ENCODE peak calls at places on chromosomes 5 and 9, in eight cellular contexts. U is endothelial cell; T is HepG2; B is AG04449; H is fibroblast of pulmonary artery; F is fibroblast of lung; Q is fibroblast of mammary gland; X is activated CD8-positive, alpha-beta T cell treated with anti-CD3 and anti-CD28 coated beads for 36 hours. M is an unnamed sample.

GRCh38 chr9:128494743-128495124 is 9.8 kb upstream of the GLE1 start:
- DNase-seq in U (no peak), T (no peak), B (no peak), H (no peak), F (no peak), Q (no peak), X (no peak), M (no peak)

GRCh38 chr5:63233906-63234305 is 655.3 kb downstream of the LRRC70 start:
- DNase-seq in U (no peak), T (no peak), B (no peak), H (peak), F (peak), Q (peak), X (no peak), M (no peak)

GRCh38 chr5:121968910-121969607 is 7.3 kb downstream of the SRFBP1 start:
- DNase-seq in U (no peak), T (no peak), B (peak), H (peak), F (peak), Q (peak), X (no peak), M (peak)

GRCh38 chr9:124764774-124765438 is 6.2 kb downstream of the NR6A1 start:
- DNase-seq in U (no peak), T (peak), B (no peak), H (peak), F (peak), Q (no peak), X (no peak), M (no peak)

GRCh38 chr5:59588922-59589321 is 304.6 kb downstream of the PDE4D start:
- DNase-seq in U (no peak), T (no peak), B (no peak), H (no peak), F (peak), Q (peak), X (no peak), M (no peak)

GRCh38 chr9:17018001-17018491 is 116.8 kb upstream of the CNTLN start:
- DNase-seq in U (no peak), T (no peak), B (no peak), H (peak), F (peak), Q (peak), X (no peak), M (no peak)

GRCh38 chr9:8816361-8816760 is 1016.8 kb upstream of the DMAC1 start:
- DNase-seq in U (peak), T (no peak), B (no peak), H (no peak), F (no peak), Q (peak), X (no peak), M (no peak)

GRCh38 chr9:93256878-93257807 is 73.2 kb downstream of the WNK2 start:
- DNase-seq in U (no peak), T (no peak), B (no peak), H (no peak), F (no peak), Q (no peak), X (no peak), M (no peak)

GRCh38 chr9:78765861-78766260 is 468.9 kb downstream of the PSAT1 start:
- DNase-seq in U (no peak), T (no peak), B (no peak), H (no peak), F (no peak), Q (no peak), X (no peak), M (no peak)

GRCh38 chr5:38330207-38330606 is 71.8 kb downstream of the EGFLAM start:
- DNase-seq in U (no peak), T (no peak), B (no peak), H (peak), F (no peak), Q (peak), X (no peak), M (no peak)

GRCh38 chr5:171585981-171586380 is 166.5 kb downstream of the FGF18 start:
- DNase-seq in U (no peak), T (no peak), B (no peak), H (no peak), F (no peak), Q (no peak), X (no peak), M (no peak)

GRCh38 chr9:136611119-136611518 is 51.6 kb upstream of the EGFL7 start:
- DNase-seq in U (no peak), T (no peak), B (no peak), H (no peak), F (no peak), Q (no peak), X (no peak), M (no peak)

GRCh38 chr5:133120156-133120750 is 68.4 kb downstream of the HSPA4 start:
- DNase-seq in U (no peak), T (no peak), B (no peak), H (no peak), F (no peak), Q (no peak), X (no peak), M (no peak)

GRCh38 chr5:176553260-176554085 is 4.3 kb downstream of the CDHR2 start:
- DNase-seq in U (no peak), T (no peak), B (no peak), H (no peak), F (no peak), Q (no peak), X (peak), M (peak)

GRCh38 chr9:88593537-88594185 is 58.7 kb downstream of the NXNL2 start:
- DNase-seq in U (peak), T (peak), B (no peak), H (peak), F (peak), Q (peak), X (peak), M (peak)

GRCh38 chr9:114321759-114322158 is 1.1 kb upstream of the ORM1 start:
- DNase-seq in U (no peak), T (no peak), B (no peak), H (no peak), F (no peak), Q (peak), X (no peak), M (no peak)

GRCh38 chr5:94745786-94746730 is 127.6 kb downstream of the SLF1 start:
- DNase-seq in U (no peak), T (no peak), B (no peak), H (peak), F (peak), Q (peak), X (no peak), M (no peak)

GRCh38 chr5:79349047-79349446 is 113.1 kb downstream of the JMY start:
- DNase-seq in U (no peak), T (no peak), B (no peak), H (no peak), F (no peak), Q (no peak), X (no peak), M (no peak)

GRCh38 chr5:76403963-76404693 is 1.0 kb downstream of the IQGAP2 start:
- DNase-seq in U (peak), T (peak), B (no peak), H (peak), F (no peak), Q (no peak), X (peak), M (peak)

GRCh38 chr9:86396412-86396811 is 42.2 kb upstream of the TUT7 start:
- DNase-seq in U (no peak), T (peak), B (no peak), H (no peak), F (no peak), Q (no peak), X (no peak), M (no peak)

GRCh38 chr9:74803366-74804017 is 84.2 kb downstream of the TRPM6 start:
- DNase-seq in U (no peak), T (peak), B (no peak), H (no peak), F (no peak), Q (no peak), X (no peak), M (no peak)

GRCh38 chr9:124875501-124875900 is 13.6 kb downstream of the ARPC5L start:
- DNase-seq in U (no peak), T (no peak), B (no peak), H (no peak), F (no peak), Q (no peak), X (no peak), M (no peak)

GRCh38 chr5:75509956-75510355 is 1.5 kb downstream of the CERT1 start:
- DNase-seq in U (no peak), T (peak), B (peak), H (peak), F (peak), Q (peak), X (no peak), M (peak)

GRCh38 chr5:74394543-74394923 is 246.0 kb downstream of the ENC1 start:
- DNase-seq in U (no peak), T (peak), B (no peak), H (no peak), F (no peak), Q (no peak), X (no peak), M (peak)
- TF ChIP-seq CTCF in U (no peak), T (peak), B (no peak), H (peak), F (no peak), Q (no peak), X (no peak), M (no peak)

DNA sequence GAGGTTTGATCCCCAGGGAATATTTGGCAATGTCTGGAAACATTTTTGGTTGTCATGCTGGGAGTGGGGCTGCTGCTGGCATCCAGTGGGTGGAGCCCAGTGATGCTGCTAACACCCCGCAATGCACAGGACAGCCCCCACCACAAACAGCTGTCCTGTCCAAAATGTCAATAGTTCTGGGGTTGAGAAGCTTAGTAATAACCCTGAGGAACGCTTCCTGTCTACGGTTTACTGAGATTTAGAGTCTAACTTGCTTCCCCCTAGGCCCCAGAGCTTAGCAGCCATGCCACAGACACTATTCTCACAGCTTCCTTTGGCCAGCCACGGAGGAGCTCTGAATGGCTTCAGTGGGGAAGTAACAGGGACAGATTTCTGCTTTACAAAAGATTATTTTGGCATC is 66.5 kb downstream of the MSX2 start:
- DNase-seq in U (no peak), T (no peak), B (no peak), H (no peak), F (no peak), Q (no peak), X (no peak), M (no peak)
- TF ChIP-seq CTCF in U (no peak), T (no peak), B (no peak), H (no peak), F (no peak), Q (no peak), X (no peak), M (no peak)

GRCh38 chr5:82886911-82887310 is 190.3 kb downstream of the TMEM167A start:
- DNase-seq in U (no peak), T (no peak), B (no peak), H (no peak), F (no peak), Q (no peak), X (no peak), M (no peak)

GRCh38 chr5:82881571-82882200 is 195.5 kb downstream of the TMEM167A start:
- DNase-seq in U (no peak), T (no peak), B (no peak), H (no peak), F (no peak), Q (no peak), X (no peak), M (no peak)

GRCh38 chr5:82884821-82885471 is 192.2 kb downstream of the TMEM167A start:
- DNase-seq in U (no peak), T (no peak), B (no peak), H (no peak), F (no peak), Q (no peak), X (no peak), M (no peak)

GRCh38 chr5:82882316-82882715 is 194.9 kb downstream of the TMEM167A start:
- DNase-seq in U (no peak), T (no peak), B (no peak), H (no peak), F (no peak), Q (no peak), X (no peak), M (no peak)

GRCh38 chr5:82885657-82886389 is 191.4 kb downstream of the TMEM167A start:
- DNase-seq in U (no peak), T (no peak), B (no peak), H (no peak), F (peak), Q (peak), X (no peak), M (peak)
- TF ChIP-seq CTCF in U (no peak), T (peak), B (no peak), H (peak), F (no peak), Q (no peak), X (no peak), M (no peak)

DNA sequence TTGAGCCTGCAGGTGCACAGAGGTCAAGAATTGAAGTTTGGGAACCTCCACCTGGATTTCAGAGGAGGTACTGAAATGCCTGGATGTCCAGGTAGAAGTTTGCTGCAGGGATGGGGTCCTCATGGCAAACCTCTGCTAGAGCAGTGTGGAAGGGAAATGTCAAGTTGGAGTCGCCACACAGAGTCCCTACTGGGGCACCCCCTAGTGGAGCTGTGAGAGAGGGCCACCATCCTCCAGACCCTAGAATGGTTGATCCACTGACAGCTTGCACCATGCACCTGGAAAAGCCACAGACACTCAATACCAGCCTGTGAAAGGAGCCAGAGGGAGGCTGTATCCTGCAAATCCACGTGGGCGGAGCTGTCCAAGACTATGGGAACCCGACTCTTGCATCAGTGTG is 78.0 kb downstream of the GABRA1 start:
- DNase-seq in U (no peak), T (no peak), B (no peak), H (no peak), F (no peak), Q (no peak), X (peak), M (no peak)
- TF ChIP-seq CTCF in U (no peak), T (no peak), B (no peak), H (no peak), F (no peak), Q (no peak), X (no peak), M (no peak)

M was measured in Calu3.